ENCODE peak calls at places on chromosome 18, in seven cellular contexts. U is activated effector memory CD4-positive, alpha-beta T cell treated with Interleukin-2 at 50 U/mL for 16 hours; Q is hippocampal formation; J is NCI-H1436; Z is NCI-H774; O is left kidney; L is AG04450. I is an unnamed sample.

GRCh38 chr18:55229682-55230081 is 270.4 kb upstream of the CCDC68 start:
- DNase-seq in O (no peak), J (no peak), U (no peak), Q (no peak), L (no peak), Z (no peak), I (no peak)

GRCh38 chr18:32674491-32674890 is 98.3 kb downstream of the KLHL14 start:
- DNase-seq in U (no peak), J (no peak), O (peak), L (no peak), Q (no peak), Z (no peak), I (no peak)

GRCh38 chr18:41767960-41768359 is 187.1 kb upstream of the PIK3C3 start:
- DNase-seq in U (no peak), J (peak), O (peak), Z (no peak), L (peak), Q (no peak), I (no peak)

GRCh38 chr18:10419420-10420103 is 34.9 kb upstream of the APCDD1 start:
- DNase-seq in J (no peak), L (no peak), Q (no peak), U (no peak), Z (no peak), O (no peak), I (no peak)

GRCh38 chr18:79580481-79581171 is 99.0 kb upstream of the CTDP1 start:
- DNase-seq in Z (no peak), U (no peak), Q (no peak), J (no peak), O (no peak), L (no peak), I (no peak)

GRCh38 chr18:9961031-9961430 is 47.2 kb downstream of the VAPA start:
- DNase-seq in Q (peak), L (no peak), Z (no peak), J (no peak), U (no peak), O (no peak), I (no peak)

GRCh38 chr18:77022556-77022955 is 110.0 kb downstream of the MBP start:
- DNase-seq in L (no peak), O (no peak), Q (peak), J (no peak), Z (no peak), U (no peak), I (no peak)

GRCh38 chr18:50560681-50561629 is 1.1 kb downstream of the MAPK4 start:
- DNase-seq in O (peak), U (no peak), Q (no peak), L (no peak), Z (no peak), J (no peak), I (no peak)

GRCh38 chr18:58955738-58956137 is 91.1 kb downstream of the ZNF532 start:
- DNase-seq in L (no peak), Q (no peak), J (no peak), Z (no peak), U (no peak), O (no peak), I (no peak)

GRCh38 chr18:79614211-79615028 is 65.2 kb upstream of the CTDP1 start:
- DNase-seq in U (no peak), J (no peak), Q (no peak), L (no peak), Z (no peak), O (no peak), I (no peak)

GRCh38 chr18:50338122-50338521 is 36.7 kb upstream of the SKA1 start:
- DNase-seq in U (no peak), Z (no peak), O (no peak), J (no peak), L (no peak), Q (no peak), I (no peak)

GRCh38 chr18:23949863-23950262 is 64.7 kb upstream of the TTC39C start:
- DNase-seq in U (no peak), Q (no peak), O (no peak), L (no peak), Z (no peak), J (no peak), I (no peak)

GRCh38 chr18:79405019-79405780 is 9.5 kb downstream of the NFATC1 start:
- DNase-seq in Q (no peak), J (no peak), Z (no peak), L (no peak), U (no peak), O (no peak), I (no peak)

GRCh38 chr18:58605027-58606020 is 23.6 kb downstream of the ALPK2 start:
- DNase-seq in Z (no peak), L (no peak), J (no peak), U (no peak), O (no peak), Q (no peak), I (no peak)

GRCh38 chr18:76822510-76823165 is at the start of gene ZNF236:
- DNase-seq in U (peak), Z (peak), L (peak), J (peak), O (peak), Q (peak), I (no peak)

GRCh38 chr18:4068552-4069158 is 386.5 kb downstream of the DLGAP1 start:
- DNase-seq in O (peak), J (no peak), L (peak), U (no peak), Q (peak), Z (no peak), I (no peak)

GRCh38 chr18:35410561-35410960 is 33.4 kb upstream of the ZNF396 start:
- DNase-seq in J (no peak), O (peak), Z (no peak), Q (no peak), L (no peak), U (no peak), I (no peak)

GRCh38 chr18:78610646-78611045 is 369.0 kb upstream of the SALL3 start:
- DNase-seq in Q (no peak), O (peak), Z (no peak), J (no peak), L (no peak), U (no peak), I (no peak)

GRCh38 chr18:14978962-14979535 is 231.1 kb downstream of the ANKRD30B start:
- DNase-seq in Z (peak), L (no peak), J (no peak), Q (peak), O (peak), U (no peak), I (no peak)

GRCh38 chr18:26584745-26585144 is 36.4 kb upstream of the KCTD1 start:
- DNase-seq in O (no peak), Q (no peak), J (no peak), Z (no peak), U (no peak), L (no peak), I (no peak)